ENCODE peak calls at places on chromosome 21, in seven cellular contexts. Y is HCT116, F is cardiac fibroblast, G is right atrium auricular region, U is HFF-Myc, B is AG10803, O is astrocyte of the cerebellum. N is an unnamed sample.
A peak's percentile ranks its signal among the peaks of the same experiment; 100 is the strongest.

GRCh38 chr21:38814126-38815059 is 8.7 kb downstream of the ETS2 start:
- DNase-seq in B (no peak), O (no peak), U (no peak), F (no peak), Y (no peak), G (no peak), N (no peak)

GRCh38 chr21:46004168-46004861 is 22.7 kb downstream of the COL6A1 start:
- DNase-seq in Y (no peak), G (peak; percentile 55), U (no peak), F (no peak), O (no peak), B (no peak), N (no peak)

GRCh38 chr21:17428484-17428869 is 84.4 kb upstream of the CXADR start:
- DNase-seq in U (no peak), O (no peak), G (no peak), B (no peak), F (no peak), Y (no peak), N (no peak)

GRCh38 chr21:39527664-39528381 is 76.1 kb downstream of the SH3BGR start:
- DNase-seq in Y (no peak), B (no peak), G (no peak), U (no peak), F (no peak), O (no peak), N (no peak)

GRCh38 chr21:21163904-21164303 is 165.7 kb downstream of the NCAM2 start:
- DNase-seq in U (peak; percentile 22), Y (peak; percentile 7), O (peak; percentile 69), F (peak; percentile 87), B (peak; percentile 76), G (peak; percentile 60), N (peak; percentile 64)

GRCh38 chr21:17051054-17051453 is 461.8 kb upstream of the CXADR start:
- DNase-seq in O (no peak), G (no peak), Y (no peak), B (no peak), F (no peak), U (no peak), N (no peak)

GRCh38 chr21:38965910-38966504 is 160.3 kb downstream of the ETS2 start:
- DNase-seq in U (no peak), F (peak; percentile 57), O (no peak), Y (no peak), B (no peak), G (no peak), N (peak; percentile 37)

GRCh38 chr21:18832081-18832670 is 428.6 kb upstream of the TMPRSS15 start:
- DNase-seq in O (no peak), G (no peak), Y (no peak), F (no peak), B (no peak), U (no peak), N (no peak)

GRCh38 chr21:21034046-21034445 is 35.8 kb downstream of the NCAM2 start:
- DNase-seq in O (no peak), U (no peak), F (no peak), B (no peak), G (no peak), Y (no peak), N (no peak)

GRCh38 chr21:31837613-31838390 is 35.0 kb upstream of the HUNK start:
- DNase-seq in Y (no peak), F (no peak), U (no peak), B (no peak), O (no peak), G (no peak), N (peak; percentile 63)

GRCh38 chr21:33789697-33790096 is 125.9 kb downstream of the ATP5PO start:
- DNase-seq in F (peak; percentile 72), O (peak; percentile 19), Y (no peak), G (no peak), B (peak; percentile 37), U (no peak), N (no peak)

GRCh38 chr21:23639726-23640125 is 1967.6 kb downstream of the MRPL39 start:
- DNase-seq in O (no peak), U (no peak), F (no peak), B (no peak), G (no peak), Y (no peak), N (no peak)

GRCh38 chr21:14215971-14216621 is at the start of gene RBM11:
- DNase-seq in B (peak; percentile 9), F (peak; percentile 39), G (peak; percentile 67), U (peak; percentile 4), Y (no peak), O (peak; percentile 3), N (peak; percentile 83)

GRCh38 chr21:21230672-21231071 is 232.5 kb downstream of the NCAM2 start:
- DNase-seq in U (no peak), O (peak; percentile 18), G (no peak), B (no peak), F (peak; percentile 38), Y (no peak), N (peak; percentile 38)

GRCh38 chr21:16942703-16943102 is 570.1 kb upstream of the CXADR start:
- DNase-seq in U (no peak), Y (no peak), F (peak; percentile 27), B (no peak), O (peak; percentile 16), G (no peak), N (peak; percentile 43)

GRCh38 chr21:16509466-16509865 is 779.7 kb downstream of the USP25 start:
- DNase-seq in O (peak; percentile 94), G (no peak), U (peak; percentile 63), Y (no peak), F (no peak), B (peak; percentile 83), N (no peak)

GRCh38 chr21:34018910-34019309 is 54.5 kb upstream of the MRPS6 start:
- DNase-seq in B (no peak), O (no peak), F (no peak), G (no peak), Y (no peak), U (no peak), N (peak; percentile 63)

GRCh38 chr21:21029159-21029558 is 30.9 kb downstream of the NCAM2 start:
- DNase-seq in U (no peak), F (peak; percentile 3), O (peak; percentile 24), B (no peak), Y (no peak), G (no peak), N (no peak)

GRCh38 chr21:37522641-37523295 is 156.2 kb downstream of the DYRK1A start:
- DNase-seq in F (no peak), U (no peak), B (no peak), O (no peak), G (no peak), Y (no peak), N (no peak)

DNA sequence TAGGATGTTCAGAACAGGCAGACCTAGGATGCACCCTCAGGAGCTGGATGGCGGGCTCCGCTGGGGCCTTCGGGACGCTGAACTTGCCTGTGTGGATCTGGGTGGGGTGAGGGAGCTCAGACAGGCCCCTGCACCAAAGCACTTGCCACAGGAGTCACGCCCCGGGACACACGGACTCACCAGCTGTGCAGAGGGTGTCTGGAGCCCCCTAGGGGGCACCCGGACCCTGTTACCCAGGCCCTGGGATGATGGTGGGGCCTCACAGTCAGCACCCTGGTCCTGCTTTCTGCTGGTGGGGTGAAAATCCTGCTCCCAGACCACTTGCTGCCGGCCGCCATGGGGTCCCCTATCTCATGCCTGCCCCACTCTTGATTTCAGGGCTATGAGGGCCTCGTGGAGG is 10.8 kb downstream of the PFKL start:
- DNase-seq in G (no peak), U (no peak), B (no peak), O (no peak), F (no peak), Y (no peak), N (no peak)
- TF ChIP-seq CTCF in G (no peak), U (no peak), B (no peak), O (no peak), F (no peak), Y (no peak), N (no peak)

GRCh38 chr21:22573834-22574233 is 1575.6 kb downstream of the NCAM2 start:
- DNase-seq in O (no peak), B (no peak), U (no peak), Y (no peak), G (no peak), F (no peak), N (no peak)

DNA sequence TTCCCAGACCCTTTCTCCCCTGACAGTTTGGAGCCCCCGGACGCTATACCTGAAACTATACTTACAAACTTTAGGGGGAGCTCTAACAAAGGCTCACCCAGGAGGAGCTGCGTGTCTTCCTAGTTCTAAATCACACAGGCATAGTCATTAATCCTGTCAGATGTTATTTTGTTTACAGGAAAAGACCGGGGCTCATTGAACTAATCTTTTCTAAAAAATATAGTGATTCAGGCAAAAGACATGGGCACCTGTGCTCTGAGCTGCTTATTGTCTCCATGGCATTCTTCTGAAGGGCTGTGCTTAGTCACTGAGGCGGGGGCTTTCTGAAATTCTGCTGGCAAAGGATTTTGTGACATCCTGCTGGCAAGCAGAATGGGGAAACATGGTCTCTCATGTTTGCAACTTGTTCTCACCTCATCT is 1577.0 kb downstream of the NCAM2 start:
- DNase-seq in G (no peak), F (no peak), B (no peak), U (no peak), Y (no peak), O (no peak), N (peak; percentile 48)
- H3K4me3 ChIP-seq in G (no peak overlapping the region), F (no peak overlapping the region), B (no peak overlapping the region), U (no peak overlapping the region), Y (no peak overlapping the region), O (no peak overlapping the region), N (no peak overlapping the region)

DNA sequence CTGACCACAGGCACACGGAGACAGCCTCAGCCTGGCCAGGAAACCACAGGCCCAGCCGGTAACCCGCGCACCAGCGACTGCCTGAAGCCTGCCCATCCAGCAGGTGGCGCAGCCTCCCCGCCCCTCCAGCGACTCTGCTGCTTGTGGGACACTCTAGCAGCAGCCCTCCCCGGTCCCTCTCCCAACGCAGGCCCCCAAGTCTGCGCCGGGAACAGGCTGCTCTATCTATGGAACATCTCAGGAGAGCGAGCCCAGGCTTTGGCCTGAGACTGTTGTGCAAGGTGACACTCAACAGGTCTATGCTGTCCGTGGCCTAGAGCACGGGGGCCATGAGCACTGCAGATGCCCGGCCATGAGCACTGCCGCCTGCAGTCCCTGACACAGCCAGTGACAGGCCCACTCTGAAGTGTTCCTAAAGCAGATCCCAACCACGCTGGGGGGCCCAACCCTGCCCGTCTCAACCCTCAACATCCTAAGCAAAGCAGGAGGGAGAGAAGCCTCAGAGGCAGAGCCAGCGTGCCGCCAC is 28.4 kb downstream of the WDR4 start:
- DNase-seq in U (no peak), B (peak; percentile 15), Y (no peak), F (peak; percentile 16), G (no peak), O (no peak), N (no peak)
- TF ChIP-seq CTCF in U (peak; percentile 50), B (peak; percentile 38), Y (peak; percentile 23), F (peak; percentile 46), G (no peak), O (peak; percentile 31), N (peak; percentile 35)

GRCh38 chr21:29299046-29299905 is 554 bp downstream of the BACH1 start:
- DNase-seq in F (peak; percentile 58), O (no peak), B (peak; percentile 46), Y (no peak), U (no peak), G (peak; percentile 78), N (peak; percentile 55)

GRCh38 chr21:29296452-29296851 is 2.3 kb upstream of the BACH1 start:
- DNase-seq in U (no peak), B (no peak), Y (no peak), G (no peak), O (no peak), F (no peak), N (peak; percentile 77)

GRCh38 chr21:29298348-29299045 is at the start of gene BACH1:
- DNase-seq in Y (peak; percentile 59), B (peak; percentile 90), F (peak; percentile 89), G (peak; percentile 88), U (no peak), O (peak; percentile 73), N (peak; percentile 93)

GRCh38 chr21:29299906-29300546 is 1.3 kb downstream of the BACH1 start:
- DNase-seq in F (peak; percentile 96), U (peak; percentile 98), B (peak; percentile 97), O (peak; percentile 94), G (peak; percentile 77), Y (peak; percentile 15), N (peak; percentile 79)

GRCh38 chr21:29297483-29298347 is 1.0 kb upstream of the BACH1 start:
- DNase-seq in Y (no peak), G (no peak), U (no peak), B (no peak), O (no peak), F (no peak), N (no peak)
- H3K4me3 ChIP-seq in Y (no peak overlapping the region), G (peak overlapping the region; percentile 89), U (peak overlapping the region; percentile 92), B (peak overlapping the region; percentile 53), O (peak overlapping the region; percentile 55), F (peak overlapping the region; percentile 55), N (peak overlapping the region; percentile 61)